ENCODE peak calls at places on chromosomes 7 and 10, in five cellular contexts. K is dorsolateral prefrontal cortex, T is A549, J is tibial artery, P is cardiac muscle cell. D is an unnamed sample.

GRCh38 chr10:101828734-101829551 is 10.7 kb upstream of the OGA start:
- DNase-seq in K (no peak), T (no peak), J (no peak), P (no peak), D (no peak)

GRCh38 chr10:15546606-15547005 is 173.1 kb downstream of the ITGA8 start:
- DNase-seq in K (no peak), T (no peak), J (no peak), P (no peak), D (no peak)

GRCh38 chr7:103082497-103082896 is 7.6 kb downstream of the ARMC10 start:
- DNase-seq in K (no peak), T (no peak), J (no peak), P (no peak), D (no peak)

GRCh38 chr7:121024568-121025055 is 36.1 kb downstream of the CPED1 start:
- DNase-seq in K (no peak), T (no peak), J (no peak), P (no peak), D (no peak)

GRCh38 chr10:63487990-63488389 is 22.2 kb upstream of the JMJD1C start:
- DNase-seq in K (no peak), T (no peak), J (no peak), P (no peak), D (no peak)

GRCh38 chr7:39910108-39910869 is 39.8 kb upstream of the CDK13 start:
- DNase-seq in K (no peak), T (no peak), J (no peak), P (peak), D (no peak)

GRCh38 chr10:31602541-31603244 is 283.7 kb downstream of the ZEB1 start:
- DNase-seq in K (peak), T (peak), J (peak), P (peak), D (no peak)

GRCh38 chr7:121499526-121500123 is 103.5 kb upstream of the FAM3C start:
- DNase-seq in K (no peak), T (no peak), J (no peak), P (no peak), D (no peak)

GRCh38 chr7:154674191-154674590 is 328.7 kb downstream of the PAXIP1 start:
- DNase-seq in K (no peak), T (no peak), J (no peak), P (no peak), D (no peak)

GRCh38 chr7:35329026-35329425 is 75.1 kb upstream of the TBX20 start:
- DNase-seq in K (no peak), T (no peak), J (no peak), P (no peak), D (no peak)

GRCh38 chr7:101953248-101953819 is 135.9 kb downstream of the CUX1 start:
- DNase-seq in K (no peak), T (no peak), J (no peak), P (peak), D (no peak)

GRCh38 chr10:83165164-83165563 is 974.1 kb upstream of the GHITM start:
- DNase-seq in K (no peak), T (no peak), J (no peak), P (peak), D (no peak)

GRCh38 chr7:106488465-106488864 is 172.5 kb downstream of the CCDC71L start:
- DNase-seq in K (no peak), T (no peak), J (no peak), P (no peak), D (no peak)

GRCh38 chr10:70223728-70224127 is 9.5 kb downstream of the PPA1 start:
- DNase-seq in K (no peak), T (no peak), J (no peak), P (no peak), D (no peak)

GRCh38 chr10:82826132-82826531 is 951.1 kb downstream of the NRG3 start:
- DNase-seq in K (no peak), T (no peak), J (no peak), P (no peak), D (no peak)

GRCh38 chr7:80622531-80622930 is 15.9 kb upstream of the CD36 start:
- DNase-seq in K (no peak), T (no peak), J (no peak), P (no peak), D (no peak)

GRCh38 chr7:159030490-159031134 is 114.1 kb downstream of the VIPR2 start:
- DNase-seq in K (peak), T (peak), J (peak), P (peak), D (no peak)

GRCh38 chr7:143015102-143015501 is 11.8 kb downstream of the OR9A2 start:
- DNase-seq in K (no peak), T (no peak), J (no peak), P (no peak), D (no peak)

GRCh38 chr7:42096681-42097637 is 140.1 kb downstream of the GLI3 start:
- DNase-seq in K (no peak), T (no peak), J (peak), P (peak), D (no peak)

GRCh38 chr10:100825946-100826660 is 80.7 kb downstream of the PAX2 start:
- DNase-seq in K (no peak), T (no peak), J (no peak), P (no peak), D (peak)

GRCh38 chr10:79407811-79408795 is 37.3 kb downstream of the ZCCHC24 start:
- DNase-seq in K (no peak), T (no peak), J (peak), P (no peak), D (no peak)

GRCh38 chr7:107276220-107276827 is 107.5 kb downstream of the HBP1 start:
- DNase-seq in K (no peak), T (no peak), J (no peak), P (no peak), D (no peak)

GRCh38 chr10:121823993-121824463 is 103.8 kb downstream of the ATE1 start:
- DNase-seq in K (no peak), T (peak), J (no peak), P (peak), D (no peak)

GRCh38 chr7:7554647-7555575 is 11.8 kb upstream of the MIOS start:
- DNase-seq in K (no peak), T (no peak), J (no peak), P (no peak), D (no peak)

GRCh38 chr7:44066111-44066460 is 719 bp upstream of the PGAM2 start:
- DNase-seq in K (no peak), T (no peak), J (no peak), P (no peak), D (no peak)

GRCh38 chr7:5452470-5452899 is 28.9 kb upstream of the TNRC18 start:
- DNase-seq in K (no peak), T (no peak), J (peak), P (no peak), D (no peak)

GRCh38 chr7:5423844-5424688 is 432 bp upstream of the TNRC18 start:
- DNase-seq in K (peak), T (peak), J (peak), P (peak), D (peak)

GRCh38 chr7:32618987-32619386 is 123.7 kb downstream of the AVL9 start:
- DNase-seq in K (no peak), T (no peak), J (no peak), P (no peak), D (no peak)

GRCh38 chr7:39453743-39454355 is 112.4 kb upstream of the YAE1 start:
- DNase-seq in K (peak), T (peak), J (no peak), P (peak), D (no peak)

GRCh38 chr10:93072225-93072712 is 1.4 kb upstream of the CYP26A1 start:
- DNase-seq in K (no peak), T (no peak), J (no peak), P (no peak), D (no peak)

GRCh38 chr10:6215683-6216484 is 13.2 kb downstream of the PFKFB3 start:
- DNase-seq in K (no peak), T (no peak), J (no peak), P (no peak), D (no peak)

GRCh38 chr7:121798896-121799295 is 74.1 kb upstream of the PTPRZ1 start:
- DNase-seq in K (no peak), T (no peak), J (no peak), P (no peak), D (no peak)

GRCh38 chr10:115624448-115624847 is 531.3 kb downstream of the ATRNL1 start:
- DNase-seq in K (no peak), T (no peak), J (no peak), P (peak), D (no peak)

GRCh38 chr7:35565927-35566326 is 129.0 kb downstream of the HERPUD2 start:
- DNase-seq in K (no peak), T (no peak), J (no peak), P (no peak), D (no peak)

GRCh38 chr7:19119372-19119771 is 1.9 kb upstream of the TWIST1 start:
- DNase-seq in K (no peak), T (no peak), J (no peak), P (no peak), D (no peak)

GRCh38 chr7:19116121-19117080 is 1.0 kb downstream of the TWIST1 start:
- DNase-seq in K (no peak), T (peak), J (peak), P (peak), D (no peak)

GRCh38 chr7:19118896-19119301 is 1.5 kb upstream of the TWIST1 start:
- DNase-seq in K (no peak), T (no peak), J (no peak), P (peak), D (no peak)

GRCh38 chr7:19117081-19117869 is at the start of gene TWIST1:
- DNase-seq in K (no peak), T (peak), J (peak), P (peak), D (no peak)

DNA sequence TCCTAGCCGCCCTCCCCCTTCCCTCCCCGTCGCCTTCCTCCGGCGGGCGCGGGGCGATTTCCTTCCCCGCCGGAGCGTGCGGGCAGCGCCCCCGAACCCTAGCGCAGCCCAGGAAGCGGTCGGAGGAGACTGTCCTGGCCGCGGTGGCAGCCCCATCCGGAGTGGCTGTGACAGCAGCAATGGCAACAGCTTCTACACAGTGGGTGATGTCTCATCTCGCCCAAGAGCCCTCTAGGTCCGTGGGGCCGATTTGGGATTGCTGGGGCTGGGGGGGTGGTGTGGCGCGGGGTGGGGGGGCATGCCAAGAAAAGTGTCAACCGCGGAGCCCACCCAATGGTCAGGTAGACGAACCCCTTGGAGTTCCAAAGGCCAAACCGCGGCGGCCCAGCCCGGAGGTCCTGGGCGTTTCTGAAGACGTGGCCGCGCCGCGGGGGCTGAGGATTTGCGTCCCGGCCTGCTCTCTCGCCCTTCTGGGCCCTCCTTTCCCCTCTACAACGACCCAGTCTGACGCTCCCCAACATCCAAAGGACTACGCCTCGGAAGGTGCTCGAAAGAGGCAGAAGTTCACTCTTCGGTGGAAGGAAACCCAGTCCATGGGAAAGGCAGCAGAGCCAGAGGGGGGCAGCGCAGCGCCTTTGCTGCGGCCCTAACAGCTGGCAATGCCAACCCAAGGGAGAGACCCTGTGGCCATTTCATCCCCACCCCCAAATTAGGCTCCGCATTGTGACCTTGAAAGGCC is 603 bp upstream of the TWIST1 start:
- DNase-seq in K (no peak), T (no peak), J (no peak), P (peak), D (no peak)
- TF ChIP-seq CTCF in K (no peak), T (no peak), J (no peak), P (peak), D (no peak)

GRCh38 chr10:130038611-130039109 is 72.0 kb downstream of the C10orf143 start:
- DNase-seq in K (no peak), T (no peak), J (no peak), P (no peak), D (no peak)

GRCh38 chr10:130039141-130039540 is 71.5 kb downstream of the C10orf143 start:
- DNase-seq in K (no peak), T (no peak), J (no peak), P (no peak), D (no peak)

GRCh38 chr10:130037169-130037661 is 73.1 kb upstream of the EBF3 start:
- DNase-seq in K (no peak), T (no peak), J (no peak), P (no peak), D (no peak)

GRCh38 chr10:130038019-130038555 is 72.5 kb downstream of the C10orf143 start:
- DNase-seq in K (no peak), T (no peak), J (no peak), P (no peak), D (no peak)

DNA sequence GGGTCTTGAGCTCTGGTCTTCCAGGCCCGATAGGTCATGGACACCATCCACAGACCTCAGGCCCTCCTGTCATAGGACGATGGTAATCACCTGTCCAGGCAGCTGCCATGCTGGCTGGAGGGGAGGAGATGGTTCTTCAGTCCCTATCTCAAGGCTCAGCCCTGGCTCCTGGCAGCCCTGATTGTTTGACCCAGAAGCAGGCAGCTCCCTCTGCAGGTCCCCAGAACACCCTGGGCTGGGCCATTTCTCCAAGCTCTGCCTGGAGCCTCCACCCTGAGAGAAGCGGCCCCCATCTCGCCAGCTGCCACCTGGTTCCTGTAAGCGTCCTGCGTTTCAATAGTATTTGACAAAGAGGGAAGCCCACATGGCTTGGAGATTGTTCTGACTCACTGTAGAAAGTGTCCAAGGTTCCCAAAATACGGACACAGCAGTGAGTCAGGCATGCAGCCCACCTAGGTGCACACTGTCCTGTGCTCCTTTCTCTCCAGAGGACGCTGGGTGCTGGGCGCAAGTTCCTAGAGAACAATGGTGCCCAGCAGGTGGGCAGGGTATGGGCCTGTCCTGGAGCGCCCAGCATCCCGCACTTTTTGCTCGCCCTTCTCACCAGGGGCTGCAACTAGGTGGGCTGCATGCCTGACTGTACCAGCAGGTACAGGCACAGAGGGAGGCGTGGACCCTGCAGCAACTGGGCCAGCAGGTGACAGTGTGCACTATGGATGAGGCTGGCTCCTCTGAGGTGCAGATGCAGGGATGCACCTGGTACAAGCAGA is 72.4 kb upstream of the EBF3 start:
- DNase-seq in K (no peak), T (no peak), J (no peak), P (no peak), D (no peak)
- TF ChIP-seq CTCF in K (no peak), T (no peak), J (no peak), P (no peak), D (no peak)

DNA sequence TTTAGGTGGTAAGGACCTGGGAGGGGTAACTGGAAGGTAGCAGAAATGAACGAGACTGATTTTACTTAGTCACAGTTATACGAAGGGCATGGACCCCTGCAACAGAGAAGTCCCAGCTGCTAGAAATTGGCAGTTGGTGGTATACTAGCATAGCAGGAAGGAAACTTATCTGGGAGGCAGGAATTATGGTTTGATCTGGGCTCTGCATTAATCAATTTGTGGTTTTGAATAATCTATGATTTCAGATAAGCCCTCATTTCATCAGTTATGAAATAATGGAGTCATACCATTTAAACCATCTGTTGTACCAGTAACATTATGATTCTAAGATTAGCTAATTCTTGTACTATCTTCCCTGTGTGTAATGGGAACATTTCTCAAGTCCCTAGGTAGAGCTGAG is 54.0 kb upstream of the TMEM229A start:
- DNase-seq in K (no peak), T (no peak), J (no peak), P (no peak), D (no peak)
- TF ChIP-seq CTCF in K (no peak), T (no peak), J (no peak), P (no peak), D (no peak)

GRCh38 chr10:127354992-127355391 is 158.6 kb upstream of the INSYN2A start:
- DNase-seq in K (no peak), T (no peak), J (no peak), P (no peak), D (no peak)
- TF ChIP-seq CTCF in K (peak), T (peak), J (peak), P (peak), D (no peak)

GRCh38 chr10:49499305-49499851 is 39.5 kb downstream of the ERCC6 start:
- DNase-seq in K (no peak), T (no peak), J (no peak), P (no peak), D (no peak)

GRCh38 chr10:49498465-49498864 is 40.5 kb downstream of the ERCC6 start:
- DNase-seq in K (no peak), T (no peak), J (no peak), P (no peak), D (no peak)

GRCh38 chr10:49500420-49500819 is 38.5 kb downstream of the ERCC6 start:
- DNase-seq in K (no peak), T (no peak), J (no peak), P (no peak), D (no peak)

GRCh38 chr10:49502358-49502757 is 36.6 kb downstream of the ERCC6 start:
- DNase-seq in K (no peak), T (no peak), J (no peak), P (no peak), D (no peak)

DNA sequence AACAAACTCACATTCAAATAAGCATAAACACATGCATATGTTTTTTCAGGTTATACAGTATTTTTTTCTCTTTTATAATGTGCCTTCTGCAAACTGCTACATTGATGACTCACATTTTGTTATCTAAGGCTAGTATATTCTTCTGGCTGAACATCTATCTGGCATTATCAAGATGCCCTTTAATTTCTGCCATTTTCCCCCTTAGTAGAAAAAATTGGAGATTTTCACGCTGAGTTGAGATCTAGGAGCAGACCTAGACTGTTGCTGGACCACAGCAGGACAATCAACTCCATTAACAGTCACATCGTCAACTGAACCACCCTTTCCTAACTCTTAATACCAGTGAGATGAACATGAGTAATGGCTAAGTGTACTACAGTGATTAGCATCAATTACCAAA is 41.6 kb downstream of the ERCC6 start:
- DNase-seq in K (no peak), T (no peak), J (no peak), P (no peak), D (no peak)
- TF ChIP-seq CTCF in K (no peak), T (no peak), J (no peak), P (no peak), D (no peak)

DNA sequence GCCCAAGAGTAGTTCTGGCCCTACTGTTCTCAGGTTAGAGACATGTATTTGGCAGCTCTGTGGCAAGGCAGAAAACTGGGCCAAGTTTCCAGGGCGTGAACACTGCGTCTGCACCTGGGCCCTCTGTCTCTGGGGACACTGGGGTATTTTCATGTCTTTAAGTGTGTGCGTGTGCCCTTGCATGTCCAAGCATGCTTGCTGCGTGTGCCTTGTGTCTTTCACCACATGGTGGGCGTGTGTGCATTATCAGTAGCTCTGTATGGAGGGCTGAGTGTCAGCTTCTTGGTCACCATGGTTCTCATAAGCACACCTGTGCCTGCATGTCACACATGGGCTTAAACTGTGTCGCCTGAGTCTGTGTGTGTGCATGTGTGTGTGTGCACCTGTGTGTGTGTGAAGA is 69.3 kb downstream of the HIPK2 start:
- DNase-seq in K (no peak), T (no peak), J (no peak), P (no peak), D (peak)
- TF ChIP-seq CTCF in K (no peak), T (no peak), J (no peak), P (no peak), D (no peak)

DNA sequence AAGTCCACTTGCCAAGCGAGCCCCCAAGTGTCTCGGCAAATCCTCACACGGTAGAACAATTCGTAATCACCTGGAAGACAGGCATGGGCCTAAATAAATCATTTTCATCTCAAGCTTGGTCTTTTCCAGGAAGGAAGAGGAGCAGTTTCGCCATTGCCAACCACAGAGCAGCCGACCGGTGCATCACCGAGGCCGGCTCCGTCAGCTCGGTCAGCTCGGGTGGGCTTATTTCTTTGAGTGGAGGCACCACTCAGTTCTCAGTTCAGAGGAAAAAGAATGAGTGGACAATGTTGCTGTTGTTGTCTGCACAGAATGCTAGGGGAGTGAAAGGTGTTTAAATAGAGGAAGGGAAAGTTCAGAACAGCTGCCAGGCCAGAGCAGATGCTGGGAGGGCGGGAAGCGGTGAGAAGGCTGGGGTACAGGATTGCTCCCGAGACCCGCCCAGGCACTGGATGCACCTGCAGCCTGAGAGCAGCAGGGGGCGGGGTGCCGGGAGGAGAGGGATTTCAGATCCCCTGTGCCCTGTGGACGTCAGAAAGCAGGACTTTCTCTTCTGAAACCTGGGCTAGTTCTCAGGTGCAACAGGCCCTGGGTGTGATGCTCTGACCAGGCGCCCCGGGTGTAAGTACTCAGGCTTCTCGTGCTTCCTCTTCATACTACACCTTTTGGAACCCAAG is 17.7 kb upstream of the IGFBP3 start:
- DNase-seq in K (no peak), T (no peak), J (no peak), P (peak), D (no peak)
- TF ChIP-seq CTCF in K (no peak), T (no peak), J (no peak), P (no peak), D (no peak)